ENCODE peak calls at places on chromosomes 1 and 21, in eight cellular contexts. U is activated T-helper 1 cell treated with anti-CD3 and anti-CD28 coated beads, Interleukin-2, amount 50 U/mL, for 16 hours; Q is NCI-H2171; X is RCC 7860; R is effector CD4-positive, alpha-beta T cell; W is HT-29; P is HuH-7.5; Y is left cardiac atrium. E is an unnamed sample.

GRCh38 chr1:102891868-102892625 is 216.3 kb downstream of the COL11A1 start:
- DNase-seq in U (no peak), Q (no peak), X (no peak), R (no peak), W (no peak), P (no peak), Y (no peak), E (no peak)

GRCh38 chr1:66371233-66372005 is 162.5 kb upstream of the SGIP1 start:
- DNase-seq in U (no peak), Q (no peak), X (peak; percentile 39), R (no peak), W (no peak), P (no peak), Y (no peak), E (no peak)

GRCh38 chr21:33402011-33402979 is 918 bp upstream of the IFNGR2 start:
- DNase-seq in U (no peak), Q (no peak), X (no peak), R (no peak), W (no peak), P (peak; percentile 16), Y (peak; percentile 70), E (no peak)

GRCh38 chr1:81213279-81213678 is 587.5 kb upstream of the ADGRL2 start:
- DNase-seq in U (no peak), Q (no peak), X (no peak), R (no peak), W (no peak), P (no peak), Y (no peak), E (no peak)

GRCh38 chr1:54357967-54358366 is 48.2 kb downstream of the SSBP3 start:
- DNase-seq in U (no peak), Q (no peak), X (no peak), R (no peak), W (no peak), P (no peak), Y (no peak), E (no peak)

GRCh38 chr1:185477638-185478216 is 160.7 kb upstream of the IVNS1ABP start:
- DNase-seq in U (no peak), Q (no peak), X (no peak), R (no peak), W (peak; percentile 40), P (no peak), Y (no peak), E (no peak)

GRCh38 chr1:39652534-39652933 is 13.1 kb upstream of the HEYL start:
- DNase-seq in U (no peak), Q (no peak), X (no peak), R (no peak), W (no peak), P (no peak), Y (no peak), E (no peak)

GRCh38 chr1:228869312-228869824 is 134.1 kb downstream of the RHOU start:
- DNase-seq in U (no peak), Q (no peak), X (no peak), R (no peak), W (no peak), P (no peak), Y (no peak), E (no peak)

GRCh38 chr1:23795676-23796465 is 4.7 kb downstream of the GALE start:
- DNase-seq in U (no peak), Q (no peak), X (no peak), R (no peak), W (peak; percentile 54), P (no peak), Y (no peak), E (no peak)

GRCh38 chr1:72481420-72481819 is 199.1 kb upstream of the NEGR1 start:
- DNase-seq in U (no peak), Q (no peak), X (no peak), R (no peak), W (no peak), P (no peak), Y (no peak), E (no peak)

GRCh38 chr21:44489962-44490361 is 34.7 kb downstream of the LRRC3 start:
- DNase-seq in U (no peak), Q (no peak), X (no peak), R (no peak), W (no peak), P (no peak), Y (no peak), E (no peak)

GRCh38 chr1:35379317-35380000 is 111.0 kb downstream of the ZMYM4 start:
- DNase-seq in U (no peak), Q (no peak), X (no peak), R (no peak), W (no peak), P (no peak), Y (no peak), E (no peak)

GRCh38 chr1:43275826-43276620 is 6.2 kb downstream of the TMEM125 start:
- DNase-seq in U (no peak), Q (no peak), X (no peak), R (no peak), W (no peak), P (no peak), Y (no peak), E (no peak)

GRCh38 chr1:194709439-194709838 is 1523.0 kb upstream of the B3GALT2 start:
- DNase-seq in U (no peak), Q (no peak), X (no peak), R (no peak), W (no peak), P (peak; percentile 5), Y (no peak), E (no peak)

GRCh38 chr1:93219443-93219842 is 38.9 kb downstream of the CCDC18 start:
- DNase-seq in U (no peak), Q (no peak), X (peak; percentile 58), R (no peak), W (no peak), P (no peak), Y (no peak), E (peak; percentile 50)

GRCh38 chr1:37481289-37482003 is 7.1 kb downstream of the ZC3H12A start:
- DNase-seq in U (no peak), Q (no peak), X (no peak), R (no peak), W (no peak), P (no peak), Y (no peak), E (no peak)

GRCh38 chr1:32967863-32968571 is 3.4 kb upstream of the RNF19B start:
- DNase-seq in U (no peak), Q (no peak), X (no peak), R (no peak), W (no peak), P (no peak), Y (no peak), E (no peak)

GRCh38 chr1:161273402-161273801 is 14.9 kb downstream of the PCP4L1 start:
- DNase-seq in U (no peak), Q (no peak), X (no peak), R (no peak), W (no peak), P (no peak), Y (no peak), E (no peak)

GRCh38 chr1:118948796-118949195 is 39.3 kb downstream of the TBX15 start:
- DNase-seq in U (no peak), Q (no peak), X (no peak), R (no peak), W (no peak), P (no peak), Y (no peak), E (no peak)

GRCh38 chr1:109502368-109502851 is 7.1 kb downstream of the AMIGO1 start:
- DNase-seq in U (no peak), Q (no peak), X (no peak), R (peak; percentile 58), W (no peak), P (no peak), Y (no peak), E (no peak)

GRCh38 chr1:11519629-11520031 is 40.7 kb downstream of the DISP3 start:
- DNase-seq in U (no peak), Q (no peak), X (no peak), R (no peak), W (no peak), P (no peak), Y (no peak), E (no peak)

GRCh38 chr21:16211339-16212303 is 481.8 kb downstream of the USP25 start:
- DNase-seq in U (no peak), Q (no peak), X (no peak), R (no peak), W (no peak), P (no peak), Y (no peak), E (no peak)

GRCh38 chr21:32359719-32360260 is 33.0 kb downstream of the URB1 start:
- DNase-seq in U (no peak), Q (no peak), X (no peak), R (no peak), W (peak; percentile 49), P (peak; percentile 22), Y (no peak), E (no peak)

GRCh38 chr1:117661027-117661426 is 55.2 kb downstream of the TENT5C start:
- DNase-seq in U (no peak), Q (no peak), X (no peak), R (peak; percentile 40), W (no peak), P (no peak), Y (no peak), E (no peak)

GRCh38 chr1:23964790-23965740 is 5.4 kb downstream of the PNRC2 start:
- DNase-seq in U (no peak), Q (no peak), X (no peak), R (no peak), W (no peak), P (no peak), Y (no peak), E (no peak)

GRCh38 chr1:211939876-211940468 is 95.4 kb downstream of the INTS7 start:
- DNase-seq in U (peak; percentile 4), Q (no peak), X (no peak), R (no peak), W (no peak), P (no peak), Y (no peak), E (no peak)

GRCh38 chr1:8382608-8383525 is 65.0 kb downstream of the SLC45A1 start:
- DNase-seq in U (no peak), Q (no peak), X (no peak), R (no peak), W (no peak), P (no peak), Y (no peak), E (no peak)

GRCh38 chr1:60753508-60753907 is 328.9 kb upstream of the NFIA start:
- DNase-seq in U (no peak), Q (no peak), X (no peak), R (no peak), W (no peak), P (no peak), Y (no peak), E (no peak)

GRCh38 chr1:51524817-51525216 is 5.8 kb upstream of the EPS15 start:
- DNase-seq in U (no peak), Q (no peak), X (no peak), R (no peak), W (no peak), P (no peak), Y (no peak), E (no peak)

GRCh38 chr1:36149237-36149972 is at the start of gene TRAPPC3:
- DNase-seq in U (peak; percentile 99), Q (peak; percentile 99), X (peak; percentile 100), R (peak; percentile 100), W (peak; percentile 100), P (peak; percentile 95), Y (peak; percentile 100), E (peak; percentile 98)

GRCh38 chr1:9376886-9377333 is 84.2 kb downstream of the SPSB1 start:
- DNase-seq in U (no peak), Q (no peak), X (no peak), R (no peak), W (no peak), P (no peak), Y (peak; percentile 76), E (no peak)

GRCh38 chr1:77579547-77579946 is 102.9 kb downstream of the ZZZ3 start:
- DNase-seq in U (no peak), Q (no peak), X (no peak), R (no peak), W (no peak), P (no peak), Y (no peak), E (no peak)

GRCh38 chr1:53572061-53572801 is 113.0 kb downstream of the DMRTB1 start:
- DNase-seq in U (no peak), Q (peak; percentile 80), X (peak; percentile 80), R (no peak), W (peak; percentile 52), P (no peak), Y (no peak), E (peak; percentile 45)